ENCODE peak calls at places on chromosome 15, in eight cellular contexts. One of them, this sample, is unnamed.
A peak's percentile ranks its signal among the peaks of the same experiment; 100 is the strongest.

GRCh38 chr15:40247406-40247971 is 8.6 kb downstream of the PAK6 start:
- DNase-seq in H9: no peak
- DNase-seq in PC-9: no peak
- DNase-seq in GM23338: no peak
- DNase-seq in fibroblast of lung: no peak
- DNase-seq in neuronal stem cell: no peak
- DNase-seq in HCT116: no peak
- DNase-seq in PC-3: no peak
- DNase-seq in this sample: no peak

GRCh38 chr15:38300395-38300794 is 47.8 kb downstream of the SPRED1 start:
- DNase-seq in PC-3: peak; percentile 81
- DNase-seq in fibroblast of lung: no peak
- DNase-seq in H9: no peak
- DNase-seq in HCT116: no peak
- DNase-seq in PC-9: no peak
- DNase-seq in GM23338: no peak
- DNase-seq in neuronal stem cell: no peak
- DNase-seq in this sample: no peak

GRCh38 chr15:56243774-56244236 is at the start of gene RFX7:
- DNase-seq in PC-9: peak; percentile 79
- DNase-seq in fibroblast of lung: peak; percentile 74
- DNase-seq in HCT116: no peak
- DNase-seq in GM23338: peak; percentile 87
- DNase-seq in neuronal stem cell: peak; percentile 78
- DNase-seq in H9: peak; percentile 68
- DNase-seq in PC-3: peak; percentile 67
- DNase-seq in this sample: peak; percentile 95

GRCh38 chr15:48385431-48385830 is 54.2 kb downstream of the DUT start:
- DNase-seq in GM23338: no peak
- DNase-seq in fibroblast of lung: peak; percentile 99
- DNase-seq in HCT116: no peak
- DNase-seq in neuronal stem cell: no peak
- DNase-seq in PC-3: no peak
- DNase-seq in H9: no peak
- DNase-seq in PC-9: no peak
- DNase-seq in this sample: no peak

GRCh38 chr15:62059818-62060115 is 480 bp downstream of the VPS13C start:
- DNase-seq in PC-3: peak; percentile 17
- DNase-seq in neuronal stem cell: no peak
- DNase-seq in GM23338: no peak
- DNase-seq in H9: no peak
- DNase-seq in HCT116: no peak
- DNase-seq in fibroblast of lung: peak; percentile 45
- DNase-seq in PC-9: peak; percentile 49
- DNase-seq in this sample: peak; percentile 69

GRCh38 chr15:59105839-59106238 is 893 bp downstream of the CCNB2 start:
- DNase-seq in fibroblast of lung: no peak
- DNase-seq in H9: no peak
- DNase-seq in HCT116: no peak
- DNase-seq in neuronal stem cell: no peak
- DNase-seq in GM23338: peak; percentile 22
- DNase-seq in PC-3: peak; percentile 37
- DNase-seq in PC-9: no peak
- DNase-seq in this sample: no peak

GRCh38 chr15:66840615-66841014 is 138.6 kb downstream of the SMAD6 start:
- DNase-seq in fibroblast of lung: no peak
- DNase-seq in HCT116: no peak
- DNase-seq in neuronal stem cell: no peak
- DNase-seq in H9: no peak
- DNase-seq in PC-3: no peak
- DNase-seq in GM23338: no peak
- DNase-seq in PC-9: no peak
- DNase-seq in this sample: no peak

GRCh38 chr15:78810377-78811123 is 714 bp downstream of the ADAMTS7 start:
- DNase-seq in HCT116: no peak
- DNase-seq in fibroblast of lung: peak; percentile 45
- DNase-seq in PC-9: peak; percentile 39
- DNase-seq in neuronal stem cell: peak; percentile 57
- DNase-seq in GM23338: peak; percentile 63
- DNase-seq in H9: peak; percentile 45
- DNase-seq in PC-3: peak; percentile 56
- DNase-seq in this sample: peak; percentile 64

GRCh38 chr15:63041982-63042878 is at the start of gene TPM1:
- DNase-seq in GM23338: peak; percentile 94
- DNase-seq in H9: peak; percentile 90
- DNase-seq in PC-9: peak; percentile 83
- DNase-seq in neuronal stem cell: peak; percentile 94
- DNase-seq in fibroblast of lung: peak; percentile 95
- DNase-seq in HCT116: no peak
- DNase-seq in PC-3: peak; percentile 49
- DNase-seq in this sample: peak; percentile 81

GRCh38 chr15:66747223-66747622 is 45.2 kb downstream of the SMAD6 start:
- DNase-seq in PC-3: no peak
- DNase-seq in GM23338: no peak
- DNase-seq in fibroblast of lung: no peak
- DNase-seq in PC-9: no peak
- DNase-seq in neuronal stem cell: no peak
- DNase-seq in HCT116: no peak
- DNase-seq in H9: no peak
- DNase-seq in this sample: no peak

DNA sequence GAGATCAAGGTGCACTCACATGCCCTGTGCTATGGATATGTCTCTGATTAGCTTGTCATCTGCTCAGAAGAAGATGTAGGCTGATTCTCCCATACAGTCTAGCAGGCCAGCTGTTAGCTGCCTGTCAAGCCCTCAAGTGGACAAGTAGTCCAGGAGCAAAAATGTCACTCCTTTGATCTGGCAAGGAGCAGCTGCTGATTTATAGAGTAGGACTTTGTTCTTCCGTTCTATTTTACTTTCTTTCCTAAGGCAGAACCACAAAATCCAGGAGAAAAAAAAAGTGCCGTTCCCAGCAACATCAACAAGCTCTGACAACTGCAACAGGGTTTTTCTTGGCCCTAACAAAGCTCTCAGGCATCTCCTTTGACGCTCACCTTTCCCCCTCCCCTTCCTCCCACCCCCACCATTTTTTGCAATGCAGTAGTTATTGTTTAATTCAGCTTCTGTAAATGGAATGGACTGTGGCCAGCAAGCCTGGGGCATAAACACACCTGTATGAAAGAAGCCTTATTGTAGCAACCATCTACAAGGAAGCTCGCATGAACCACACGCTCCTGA is 196.3 kb downstream of the MEIS2 start:
- DNase-seq in PC-3: no peak
- DNase-seq in GM23338: no peak
- DNase-seq in HCT116: no peak
- DNase-seq in PC-9: peak; percentile 68
- DNase-seq in fibroblast of lung: peak; percentile 50
- DNase-seq in neuronal stem cell: no peak
- DNase-seq in H9: no peak
- DNase-seq in this sample: no peak
- H2AFZ ChIP-seq in PC-3: no peak overlapping the region
- H2AFZ ChIP-seq in GM23338: no peak overlapping the region
- H2AFZ ChIP-seq in HCT116: no peak overlapping the region
- H2AFZ ChIP-seq in PC-9: no peak overlapping the region
- H2AFZ ChIP-seq in fibroblast of lung: no peak overlapping the region
- H2AFZ ChIP-seq in neuronal stem cell: no peak overlapping the region
- H2AFZ ChIP-seq in H9: no peak overlapping the region
- H2AFZ ChIP-seq in this sample: no peak overlapping the region

DNA sequence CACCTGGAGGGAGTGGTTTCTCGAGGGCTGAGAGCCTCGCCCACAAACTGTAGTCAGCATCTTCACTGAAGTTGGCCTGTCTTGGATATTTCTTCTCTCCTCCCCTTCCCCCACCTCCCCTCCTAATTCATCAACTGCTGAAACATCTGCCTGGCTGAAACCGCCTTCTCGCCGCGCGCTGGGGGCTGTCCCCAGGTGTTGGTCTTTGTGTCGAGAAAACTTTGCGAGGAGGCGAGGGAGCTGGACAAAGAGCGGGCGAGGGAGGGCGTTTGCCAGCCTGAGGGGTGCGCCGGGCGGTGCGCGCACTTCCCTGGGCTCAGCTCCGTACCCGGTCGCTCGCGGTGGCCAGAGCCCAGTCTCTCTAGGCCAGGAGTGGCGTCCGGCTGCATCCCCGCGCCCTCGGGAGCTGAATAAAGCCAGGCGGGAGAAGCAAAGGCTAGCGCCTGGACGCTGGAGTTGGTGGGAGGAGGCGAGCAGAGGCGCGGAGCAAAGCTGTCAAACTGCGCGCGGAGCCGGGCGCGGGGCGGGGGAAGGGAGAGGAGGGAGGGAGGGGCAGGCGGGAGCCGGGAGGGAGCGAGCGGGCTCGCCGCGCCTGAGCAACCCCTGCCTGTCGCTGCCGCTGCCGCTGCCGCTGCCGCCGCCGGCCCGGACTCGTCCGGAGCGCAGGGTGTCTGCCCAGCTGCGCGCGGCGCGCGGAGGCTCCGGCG is at the start of gene ST8SIA2:
- DNase-seq in PC-3: no peak
- DNase-seq in PC-9: no peak
- DNase-seq in H9: peak; percentile 76
- DNase-seq in GM23338: peak; percentile 87
- DNase-seq in fibroblast of lung: peak; percentile 57
- DNase-seq in HCT116: no peak
- DNase-seq in neuronal stem cell: peak; percentile 75
- DNase-seq in this sample: peak; percentile 68
- H2AFZ ChIP-seq in PC-3: no peak within 1 kb of the TSS
- H2AFZ ChIP-seq in PC-9: no peak within 1 kb of the TSS
- H2AFZ ChIP-seq in H9: no peak within 1 kb of the TSS
- H2AFZ ChIP-seq in GM23338: peak within 1 kb of the TSS; percentile 99
- H2AFZ ChIP-seq in fibroblast of lung: no peak within 1 kb of the TSS
- H2AFZ ChIP-seq in HCT116: no peak within 1 kb of the TSS
- H2AFZ ChIP-seq in neuronal stem cell: peak within 1 kb of the TSS; percentile 96
- H2AFZ ChIP-seq in this sample: peak within 1 kb of the TSS; percentile 71

GRCh38 chr15:90300541-90300940 is 35.1 kb downstream of the NGRN start:
- DNase-seq in H9: no peak
- DNase-seq in HCT116: no peak
- DNase-seq in PC-9: no peak
- DNase-seq in GM23338: no peak
- DNase-seq in neuronal stem cell: no peak
- DNase-seq in fibroblast of lung: no peak
- DNase-seq in PC-3: no peak
- DNase-seq in this sample: no peak
- H2AFZ ChIP-seq in H9: no peak overlapping the region
- H2AFZ ChIP-seq in HCT116: no peak overlapping the region
- H2AFZ ChIP-seq in PC-9: no peak overlapping the region
- H2AFZ ChIP-seq in GM23338: peak overlapping the region; percentile 70
- H2AFZ ChIP-seq in neuronal stem cell: peak overlapping the region; percentile 40
- H2AFZ ChIP-seq in fibroblast of lung: no peak overlapping the region
- H2AFZ ChIP-seq in PC-3: no peak overlapping the region
- H2AFZ ChIP-seq in this sample: no peak overlapping the region

GRCh38 chr15:99054025-99054387 is 46.4 kb upstream of the PGPEP1L start:
- DNase-seq in GM23338: no peak
- DNase-seq in fibroblast of lung: no peak
- DNase-seq in H9: no peak
- DNase-seq in PC-9: no peak
- DNase-seq in HCT116: no peak
- DNase-seq in neuronal stem cell: no peak
- DNase-seq in PC-3: no peak
- DNase-seq in this sample: no peak

GRCh38 chr15:99053380-99054024 is 45.9 kb upstream of the PGPEP1L start:
- DNase-seq in neuronal stem cell: no peak
- DNase-seq in fibroblast of lung: no peak
- DNase-seq in PC-9: no peak
- DNase-seq in HCT116: no peak
- DNase-seq in GM23338: no peak
- DNase-seq in PC-3: no peak
- DNase-seq in H9: no peak
- DNase-seq in this sample: no peak

GRCh38 chr15:99051308-99051707 is 43.7 kb upstream of the PGPEP1L start:
- DNase-seq in GM23338: no peak
- DNase-seq in HCT116: no peak
- DNase-seq in PC-9: no peak
- DNase-seq in PC-3: no peak
- DNase-seq in neuronal stem cell: no peak
- DNase-seq in H9: no peak
- DNase-seq in fibroblast of lung: no peak
- DNase-seq in this sample: no peak

GRCh38 chr15:99050328-99050980 is 42.9 kb upstream of the PGPEP1L start:
- DNase-seq in HCT116: no peak
- DNase-seq in fibroblast of lung: no peak
- DNase-seq in GM23338: no peak
- DNase-seq in PC-9: no peak
- DNase-seq in H9: no peak
- DNase-seq in PC-3: no peak
- DNase-seq in neuronal stem cell: no peak
- DNase-seq in this sample: no peak

GRCh38 chr15:99052205-99052604 is 44.6 kb upstream of the PGPEP1L start:
- DNase-seq in PC-9: no peak
- DNase-seq in neuronal stem cell: no peak
- DNase-seq in HCT116: no peak
- DNase-seq in PC-3: no peak
- DNase-seq in fibroblast of lung: no peak
- DNase-seq in H9: no peak
- DNase-seq in GM23338: no peak
- DNase-seq in this sample: no peak
- H2AFZ ChIP-seq in PC-9: no peak overlapping the region
- H2AFZ ChIP-seq in neuronal stem cell: no peak overlapping the region
- H2AFZ ChIP-seq in HCT116: no peak overlapping the region
- H2AFZ ChIP-seq in PC-3: no peak overlapping the region
- H2AFZ ChIP-seq in fibroblast of lung: no peak overlapping the region
- H2AFZ ChIP-seq in H9: no peak overlapping the region
- H2AFZ ChIP-seq in GM23338: no peak overlapping the region
- H2AFZ ChIP-seq in this sample: no peak overlapping the region

This sample was measured in hepatocyte.